ENCODE peak calls at places on chromosomes 1 and 21, in five cellular contexts. B is HepG2, Y is right lobe of liver, F is RWPE1, H is prostate gland. S is an unnamed sample.

GRCh38 chr1:183604048-183604808 is 14.0 kb upstream of the NCF2 start:
- DNase-seq in B (no peak), Y (peak), F (no peak), H (no peak), S (no peak)

GRCh38 chr1:180482425-180483275 is 19.7 kb downstream of the ACBD6 start:
- DNase-seq in B (peak), Y (no peak), F (peak), H (peak), S (peak)

GRCh38 chr1:113912594-113913311 is 7.6 kb downstream of the DCLRE1B start:
- DNase-seq in B (no peak), Y (no peak), F (no peak), H (no peak), S (no peak)

GRCh38 chr1:50333595-50333974 is 89.7 kb downstream of the DMRTA2 start:
- DNase-seq in B (no peak), Y (peak), F (peak), H (no peak), S (peak)

GRCh38 chr1:8015809-8016165 is 10.3 kb downstream of the ERRFI1 start:
- DNase-seq in B (no peak), Y (no peak), F (no peak), H (peak), S (no peak)

GRCh38 chr1:160429125-160429551 is 28.8 kb downstream of the VANGL2 start:
- DNase-seq in B (no peak), Y (no peak), F (no peak), H (no peak), S (no peak)

GRCh38 chr1:160838876-160839275 is 23.8 kb downstream of the CD244 start:
- DNase-seq in B (no peak), Y (no peak), F (no peak), H (no peak), S (no peak)

GRCh38 chr1:192485692-192486436 is 89.7 kb upstream of the RGS1 start:
- DNase-seq in B (peak), Y (peak), F (peak), H (peak), S (no peak)

GRCh38 chr1:13878001-13878400 is 178.0 kb downstream of the PRDM2 start:
- DNase-seq in B (no peak), Y (no peak), F (no peak), H (no peak), S (no peak)

GRCh38 chr1:26627959-26628358 is 67.9 kb upstream of the ARID1A start:
- DNase-seq in B (no peak), Y (no peak), F (no peak), H (no peak), S (no peak)

GRCh38 chr1:9112961-9113880 is 15.7 kb downstream of the GPR157 start:
- DNase-seq in B (peak), Y (peak), F (no peak), H (no peak), S (no peak)

GRCh38 chr1:11052839-11053757 is 6.1 kb upstream of the MASP2 start:
- DNase-seq in B (no peak), Y (no peak), F (no peak), H (no peak), S (no peak)

GRCh38 chr1:55305735-55306134 is 90.6 kb upstream of the USP24 start:
- DNase-seq in B (no peak), Y (no peak), F (no peak), H (no peak), S (no peak)

GRCh38 chr1:234975941-234976871 is 152.4 kb downstream of the TOMM20 start:
- DNase-seq in B (peak), Y (peak), F (no peak), H (no peak), S (no peak)

GRCh38 chr21:36235058-36235582 is 78.5 kb downstream of the DOP1B start:
- DNase-seq in B (peak), Y (no peak), F (no peak), H (no peak), S (no peak)

GRCh38 chr21:37164742-37165141 is 91.7 kb downstream of the TTC3 start:
- DNase-seq in B (no peak), Y (no peak), F (no peak), H (no peak), S (no peak)

GRCh38 chr1:25174730-25175612 is 57.3 kb downstream of the SYF2 start:
- DNase-seq in B (peak), Y (no peak), F (no peak), H (no peak), S (no peak)

DNA sequence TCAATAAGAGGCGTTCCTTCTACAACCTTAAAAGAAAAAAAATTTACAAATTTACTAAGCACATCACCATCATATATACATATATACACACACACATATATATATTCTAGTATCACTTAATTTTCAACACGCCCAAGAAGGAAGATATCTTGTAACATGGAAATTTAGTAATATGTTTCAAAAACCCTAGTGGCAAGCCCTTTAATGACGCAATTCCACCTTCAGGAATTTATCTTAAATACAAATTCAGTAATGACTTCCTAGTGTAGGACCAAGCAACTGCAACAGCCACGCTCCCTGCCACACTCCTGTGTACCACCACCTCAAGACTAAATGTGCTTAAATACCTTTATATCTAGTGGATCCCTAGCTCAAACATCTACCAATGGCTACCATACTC is 12.5 kb downstream of the LBR start:
- DNase-seq in B (no peak), Y (no peak), F (no peak), H (no peak), S (no peak)
- TF ChIP-seq CTCF in B (no peak), Y (no peak), F (no peak), H (no peak), S (no peak)

GRCh38 chr21:44817914-44818635 is at the start of gene SUMO3:
- DNase-seq in B (peak), Y (peak), F (peak), H (peak), S (peak)
- TF ChIP-seq CTCF in B (peak), Y (no peak), F (no peak), H (peak), S (no peak)

GRCh38 chr1:168455764-168456163 is 88.0 kb downstream of the XCL2 start:
- DNase-seq in B (no peak), Y (no peak), F (no peak), H (no peak), S (no peak)

GRCh38 chr1:168454211-168454815 is 89.5 kb downstream of the XCL2 start:
- DNase-seq in B (no peak), Y (no peak), F (no peak), H (no peak), S (no peak)

GRCh38 chr1:168453056-168453455 is 90.7 kb downstream of the XCL2 start:
- DNase-seq in B (no peak), Y (no peak), F (no peak), H (no peak), S (no peak)

GRCh38 chr1:168447871-168448270 is 95.9 kb downstream of the XCL2 start:
- DNase-seq in B (no peak), Y (no peak), F (no peak), H (no peak), S (no peak)

GRCh38 chr1:168452329-168452728 is 91.5 kb downstream of the XCL2 start:
- DNase-seq in B (no peak), Y (no peak), F (no peak), H (no peak), S (no peak)
- TF ChIP-seq CTCF in B (no peak), Y (no peak), F (no peak), H (no peak), S (no peak)

DNA sequence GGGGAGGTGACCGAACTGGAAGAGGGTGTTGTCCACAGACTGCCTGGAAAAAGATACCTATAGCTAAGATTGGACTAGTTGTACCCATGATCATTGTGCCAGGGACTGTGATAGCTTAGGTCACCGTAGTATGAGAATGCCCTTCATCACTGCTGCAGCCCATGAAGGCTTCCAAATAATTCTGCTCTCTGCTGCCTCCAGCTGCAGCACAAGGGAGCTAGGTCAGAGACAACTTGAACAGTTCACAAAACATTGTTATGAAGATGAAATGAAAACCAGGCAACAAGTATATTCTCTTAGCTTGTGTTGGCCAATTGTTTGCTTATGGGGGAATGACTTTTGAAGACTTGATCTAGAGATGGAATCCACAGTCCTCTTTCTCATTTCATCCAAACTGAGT is 246.7 kb downstream of the MRPL39 start:
- DNase-seq in B (no peak), Y (no peak), F (no peak), H (no peak), S (no peak)
- TF ChIP-seq CTCF in B (no peak), Y (no peak), F (no peak), H (no peak), S (no peak)

GRCh38 chr1:101316801-101317200 is 80.0 kb downstream of the S1PR1 start:
- DNase-seq in B (no peak), Y (no peak), F (no peak), H (no peak), S (no peak)

GRCh38 chr1:101312192-101312591 is 75.4 kb downstream of the S1PR1 start:
- DNase-seq in B (no peak), Y (no peak), F (no peak), H (no peak), S (no peak)

GRCh38 chr1:101316276-101316675 is 79.5 kb downstream of the S1PR1 start:
- DNase-seq in B (no peak), Y (no peak), F (no peak), H (no peak), S (no peak)

GRCh38 chr1:101314244-101314643 is 77.4 kb downstream of the S1PR1 start:
- DNase-seq in B (no peak), Y (no peak), F (peak), H (no peak), S (no peak)

GRCh38 chr1:101317590-101317989 is 80.8 kb downstream of the S1PR1 start:
- DNase-seq in B (no peak), Y (no peak), F (no peak), H (no peak), S (no peak)
- TF ChIP-seq CTCF in B (no peak), Y (no peak), F (no peak), H (no peak), S (peak)

DNA sequence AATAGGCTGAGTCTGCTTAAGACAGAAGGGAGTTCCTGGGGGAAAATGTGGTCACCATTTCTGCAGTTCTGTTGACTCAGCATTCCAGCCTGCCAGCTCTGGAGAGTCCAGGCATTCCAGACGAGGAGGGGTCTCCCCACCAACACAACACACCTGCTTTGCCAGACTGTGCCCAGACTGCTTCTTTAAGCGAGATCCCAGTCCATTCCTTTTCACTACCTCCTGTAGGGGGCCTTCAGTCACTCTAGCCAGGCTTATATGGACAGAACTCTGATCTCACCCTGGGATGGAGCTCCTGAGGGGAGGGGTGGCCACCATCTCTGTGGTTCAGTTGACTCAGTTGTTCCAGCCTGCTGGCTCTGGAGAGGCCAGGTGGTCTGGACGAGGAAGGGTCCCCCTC is 48.5 kb downstream of the UBE2U start:
- DNase-seq in B (no peak), Y (no peak), F (no peak), H (no peak), S (no peak)
- TF ChIP-seq CTCF in B (no peak), Y (no peak), F (no peak), H (no peak), S (no peak)

DNA sequence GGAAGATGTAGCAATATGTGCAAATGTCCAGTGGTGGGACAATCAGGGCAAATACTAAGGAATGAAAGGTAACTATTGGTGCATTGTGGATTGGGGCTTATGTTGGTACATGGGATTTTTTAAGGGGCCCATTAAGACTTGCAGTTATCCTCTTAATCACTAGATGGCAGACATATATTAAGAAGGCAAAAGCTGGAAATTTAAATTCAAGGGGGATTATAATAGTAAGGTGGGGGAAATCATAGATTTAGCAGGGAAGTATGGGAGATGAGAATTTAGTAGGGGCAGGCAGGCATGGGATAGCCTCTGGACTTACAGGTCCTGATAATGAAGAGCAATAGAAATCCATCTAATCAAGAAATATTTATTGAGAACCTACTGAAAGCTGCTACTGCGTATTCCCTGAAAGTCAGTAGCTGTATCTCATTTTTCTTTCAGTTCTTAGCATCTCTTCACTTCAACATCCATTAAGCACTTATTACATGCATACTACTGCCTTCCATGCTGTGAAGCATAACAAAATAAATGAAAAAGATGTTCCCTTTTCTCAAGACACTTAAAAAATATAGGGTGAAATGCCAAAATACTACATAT is 251.8 kb downstream of the CRB1 start:
- DNase-seq in B (peak), Y (no peak), F (peak), H (no peak), S (no peak)
- TF ChIP-seq CTCF in B (peak), Y (peak), F (peak), H (no peak), S (peak)

GRCh38 chr1:202122639-202123335 is at the start of gene GPR37L1:
- DNase-seq in B (peak), Y (peak), F (no peak), H (no peak), S (peak)
- TF ChIP-seq CTCF in B (peak), Y (peak), F (no peak), H (peak), S (peak)

GRCh38 chr1:162774007-162774406 is 16.5 kb upstream of the HSD17B7 start:
- DNase-seq in B (no peak), Y (no peak), F (no peak), H (no peak), S (no peak)

GRCh38 chr1:162772571-162773154 is 17.8 kb upstream of the HSD17B7 start:
- DNase-seq in B (no peak), Y (no peak), F (no peak), H (no peak), S (no peak)
- TF ChIP-seq CTCF in B (no peak), Y (no peak), F (no peak), H (no peak), S (no peak)

S was measured in endothelial cell.